ENCODE peak calls at places on chromosome 19, in six cellular contexts. X is kidney, H is endodermal cell, J is trophoblast cell, Y is mesenchymal stem cell, Q is PC-3. G is an unnamed sample.

GRCh38 chr19:8036438-8037099 is 16.0 kb upstream of the CCL25 start:
- DNase-seq in X (no peak), H (no peak), J (no peak), Y (no peak), Q (no peak), G (no peak)

GRCh38 chr19:56114051-56114694 is 6.9 kb downstream of the ZNF787 start:
- DNase-seq in X (no peak), H (peak; percentile 42), J (no peak), Y (no peak), Q (no peak), G (no peak)

GRCh38 chr19:33767898-33768413 is 28.7 kb upstream of the KCTD15 start:
- DNase-seq in X (no peak), H (peak; percentile 96), J (peak; percentile 44), Y (peak; percentile 12), Q (peak; percentile 25), G (peak; percentile 39)

GRCh38 chr19:7434391-7434790 is 54.4 kb downstream of the PEX11G start:
- DNase-seq in X (no peak), H (no peak), J (no peak), Y (no peak), Q (no peak), G (no peak)

GRCh38 chr19:33629826-33630375 is 8.1 kb downstream of the CHST8 start:
- DNase-seq in X (no peak), H (no peak), J (no peak), Y (no peak), Q (no peak), G (peak; percentile 14)

GRCh38 chr19:49442793-49443365 is 1.6 kb upstream of the SLC17A7 start:
- DNase-seq in X (peak; percentile 98), H (peak; percentile 100), J (peak; percentile 92), Y (peak; percentile 92), Q (peak; percentile 92), G (peak; percentile 92)

GRCh38 chr19:17402982-17403855 is 2.2 kb downstream of the BST2 start:
- DNase-seq in X (no peak), H (peak; percentile 96), J (no peak), Y (peak; percentile 62), Q (no peak), G (peak; percentile 49)

GRCh38 chr19:32200312-32201038 is 144.9 kb upstream of the ZNF507 start:
- DNase-seq in X (no peak), H (no peak), J (no peak), Y (no peak), Q (no peak), G (no peak)

GRCh38 chr19:43450545-43450997 is 14.8 kb downstream of the LYPD3 start:
- DNase-seq in X (peak; percentile 7), H (no peak), J (no peak), Y (peak; percentile 36), Q (no peak), G (peak; percentile 66)

GRCh38 chr19:6264077-6264445 is 15.7 kb downstream of the MLLT1 start:
- DNase-seq in X (no peak), H (no peak), J (no peak), Y (peak; percentile 10), Q (no peak), G (no peak)

GRCh38 chr19:40750035-40750284 is 317 bp downstream of the ACTMAP start:
- DNase-seq in X (no peak), H (no peak), J (peak; percentile 40), Y (no peak), Q (peak; percentile 45), G (peak; percentile 25)

GRCh38 chr19:51830263-51830662 is 35.3 kb downstream of the FPR3 start:
- DNase-seq in X (no peak), H (no peak), J (peak; percentile 69), Y (no peak), Q (peak; percentile 22), G (peak; percentile 7)

GRCh38 chr19:49338691-49339363 is 3.6 kb downstream of the CD37 start:
- DNase-seq in X (peak; percentile 97), H (peak; percentile 99), J (peak; percentile 77), Y (peak; percentile 29), Q (peak; percentile 94), G (peak; percentile 55)

DNA sequence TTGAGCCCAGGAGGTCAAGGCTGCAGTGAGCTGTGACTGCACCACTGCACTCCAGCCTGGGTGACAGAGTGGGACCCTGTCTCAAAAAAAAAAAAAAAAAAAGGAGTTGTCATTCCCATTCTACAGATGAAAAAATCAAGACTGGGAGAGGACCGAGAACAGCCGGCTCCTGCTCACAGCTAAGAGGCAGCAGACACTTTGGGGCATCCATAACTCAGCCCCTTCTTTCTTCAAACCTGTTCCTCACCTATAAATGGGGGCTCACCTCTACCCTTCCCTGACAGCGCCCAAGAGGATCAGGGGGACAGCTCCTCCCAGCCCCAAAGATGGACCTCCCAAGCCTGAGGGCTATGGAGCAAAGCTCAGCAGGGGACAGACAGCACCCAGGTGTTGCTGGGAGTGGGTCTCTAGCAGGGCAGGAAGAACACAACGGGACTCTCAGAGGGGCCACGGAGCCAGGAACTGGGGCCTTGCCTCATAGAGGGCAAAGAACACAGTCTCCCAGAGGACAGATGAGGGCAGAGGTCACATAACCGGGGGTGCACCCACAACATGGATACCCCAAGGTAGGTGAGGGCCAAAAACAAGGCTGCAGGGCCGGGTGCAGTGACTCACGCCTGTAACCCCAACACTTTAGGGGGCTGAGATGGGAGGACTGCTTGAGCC is 3.4 kb upstream of the KLF16 start:
- DNase-seq in X (peak; percentile 72), H (no peak), J (no peak), Y (no peak), Q (no peak), G (no peak)
- H3K9ac ChIP-seq in X (no peak overlapping the region), H (no peak overlapping the region), J (no peak overlapping the region), Y (no peak overlapping the region), Q (no peak overlapping the region), G (no peak overlapping the region)

DNA sequence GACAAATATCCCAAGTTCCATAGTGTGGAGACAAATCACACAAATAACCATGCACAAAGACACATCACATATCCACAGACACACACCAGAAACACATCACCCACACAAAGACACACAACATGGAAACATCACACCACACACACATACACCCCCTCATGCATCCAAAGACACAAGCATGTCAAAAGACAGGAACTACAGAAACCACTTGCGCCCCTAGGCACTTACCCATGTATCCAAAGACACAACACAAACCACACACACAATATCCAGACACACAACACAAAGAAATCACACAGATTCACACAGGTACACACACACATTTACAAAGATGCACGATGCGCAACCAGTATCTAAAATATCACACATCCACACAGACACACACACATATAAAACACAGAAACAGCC is 901 bp downstream of the DPF1 start:
- DNase-seq in X (no peak), H (no peak), J (no peak), Y (peak; percentile 8), Q (no peak), G (no peak)
- H3K9me3 ChIP-seq in X (no peaks in the 10 kb centered on the region), H (no peaks in the 10 kb centered on the region), J (peaks cover 4% of the 10 kb centered on the region), Y (no peaks in the 10 kb centered on the region), Q (no peaks in the 10 kb centered on the region), G (no peaks in the 10 kb centered on the region)

DNA sequence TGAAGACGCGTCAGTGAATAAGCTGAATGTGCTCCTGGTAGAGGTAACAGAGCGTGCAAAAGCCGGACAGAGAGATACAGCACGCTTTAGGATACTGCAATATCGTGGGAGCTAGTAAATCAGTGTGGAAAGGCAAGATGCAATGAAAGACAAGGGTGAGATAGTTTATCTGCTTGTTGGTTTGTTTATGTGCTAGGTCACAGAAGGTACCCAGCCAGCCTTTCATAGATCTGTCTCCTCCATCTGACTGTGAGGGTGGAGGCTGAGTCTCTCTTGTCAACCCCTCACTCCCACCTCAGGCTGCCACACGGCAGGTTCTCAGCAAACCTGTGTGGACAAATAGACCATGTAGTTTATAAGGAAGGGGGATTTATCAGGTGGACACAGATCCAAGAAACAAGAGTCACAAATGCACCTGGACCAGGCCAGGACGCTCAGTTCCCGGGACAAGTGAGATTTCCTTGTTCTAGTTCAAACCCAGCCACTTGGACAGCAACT is 971 bp upstream of the GIPC1 start:
- DNase-seq in X (no peak), H (peak; percentile 67), J (peak; percentile 39), Y (no peak), Q (no peak), G (peak; percentile 49)
- H3K9ac ChIP-seq in X (no peak overlapping the region), H (no peak overlapping the region), J (no peak overlapping the region), Y (peak overlapping the region; percentile 78), Q (peak overlapping the region; percentile 66), G (no peak overlapping the region)

DNA sequence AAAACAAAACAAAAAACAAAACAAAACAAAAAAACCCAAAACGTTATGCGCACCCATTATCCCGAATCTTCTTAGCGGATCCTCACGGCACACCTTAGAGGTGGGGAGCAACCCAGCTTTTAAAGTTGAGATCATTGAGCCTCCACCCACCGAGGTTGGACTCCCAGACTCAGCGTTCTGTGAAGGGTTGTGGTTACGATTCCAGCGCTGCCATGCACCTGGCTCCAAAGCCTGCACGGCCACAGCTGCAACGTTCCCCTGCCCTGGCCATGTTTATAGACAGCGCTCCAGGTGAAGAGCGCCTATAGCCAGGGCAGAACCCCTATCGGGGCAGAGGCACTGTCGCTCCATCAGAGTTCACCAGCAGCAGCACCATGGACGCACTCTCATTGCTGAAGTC is 18.7 kb upstream of the LILRA2 start:
- DNase-seq in X (no peak), H (no peak), J (no peak), Y (no peak), Q (no peak), G (no peak)
- H3K9me3 ChIP-seq in X (no peaks in the 10 kb centered on the region), H (peaks cover 56% of the 10 kb centered on the region), J (peaks cover 26% of the 10 kb centered on the region), Y (no peaks in the 10 kb centered on the region), Q (no peaks in the 10 kb centered on the region), G (no peaks in the 10 kb centered on the region)